ENCODE peak calls at places on chromosome 18, in four cellular contexts. W is Caco-2, Y is IMR-90, D is tibial artery. G is an unnamed sample.

GRCh38 chr18:9991021-9992000 is 77.5 kb downstream of the VAPA start:
- DNase-seq in W (no peak), Y (no peak), D (no peak), G (no peak)

GRCh38 chr18:14748496-14748895 is 524 bp downstream of the ANKRD30B start:
- DNase-seq in W (no peak), Y (no peak), D (no peak), G (no peak)

GRCh38 chr18:23924813-23925212 is 89.7 kb upstream of the TTC39C start:
- DNase-seq in W (no peak), Y (peak), D (no peak), G (peak)

GRCh38 chr18:63101811-63102210 is 217.8 kb downstream of the BCL2 start:
- DNase-seq in W (no peak), Y (no peak), D (no peak), G (no peak)

GRCh38 chr18:6509417-6510198 is 94.9 kb upstream of the L3MBTL4 start:
- DNase-seq in W (no peak), Y (no peak), D (no peak), G (peak)

GRCh38 chr18:45248240-45248903 is 366.9 kb upstream of the SLC14A2 start:
- DNase-seq in W (no peak), Y (peak), D (peak), G (peak)

GRCh38 chr18:44737623-44738022 is 56.9 kb downstream of the SETBP1 start:
- DNase-seq in W (no peak), Y (no peak), D (peak), G (no peak)

GRCh38 chr18:1047406-1047805 is 142.7 kb downstream of the ADCYAP1 start:
- DNase-seq in W (no peak), Y (no peak), D (no peak), G (no peak)

GRCh38 chr18:30358545-30358944 is 684.0 kb downstream of the DSC3 start:
- DNase-seq in W (no peak), Y (no peak), D (no peak), G (no peak)

GRCh38 chr18:49013961-49014604 is 63.3 kb upstream of the SMAD7 start:
- DNase-seq in W (no peak), Y (no peak), D (peak), G (no peak)

GRCh38 chr18:44696892-44697291 is 16.2 kb downstream of the SETBP1 start:
- DNase-seq in W (peak), Y (no peak), D (no peak), G (peak)

GRCh38 chr18:45920367-45920766 is 46.8 kb downstream of the EPG5 start:
- DNase-seq in W (no peak), Y (peak), D (peak), G (peak)

GRCh38 chr18:51765712-51766360 is 568.4 kb upstream of the MEX3C start:
- DNase-seq in W (no peak), Y (no peak), D (no peak), G (no peak)

GRCh38 chr18:37385846-37386435 is 179.7 kb downstream of the CELF4 start:
- DNase-seq in W (no peak), Y (peak), D (no peak), G (peak)

GRCh38 chr18:74005320-74006110 is 142.1 kb downstream of the FBXO15 start:
- DNase-seq in W (no peak), Y (no peak), D (no peak), G (no peak)

GRCh38 chr18:55376387-55376786 is 211.6 kb downstream of the TCF4 start:
- DNase-seq in W (no peak), Y (no peak), D (no peak), G (no peak)

GRCh38 chr18:74116628-74117554 is 30.7 kb downstream of the FBXO15 start:
- DNase-seq in W (no peak), Y (peak), D (no peak), G (peak)

GRCh38 chr18:45166341-45167108 is 448.8 kb upstream of the SLC14A2 start:
- DNase-seq in W (no peak), Y (peak), D (peak), G (no peak)

GRCh38 chr18:35950628-35950982 is 21.9 kb upstream of the RMP24 start:
- DNase-seq in W (no peak), Y (no peak), D (no peak), G (no peak)
- TF ChIP-seq CTCF in W (no peak), Y (no peak), D (no peak), G (no peak)

DNA sequence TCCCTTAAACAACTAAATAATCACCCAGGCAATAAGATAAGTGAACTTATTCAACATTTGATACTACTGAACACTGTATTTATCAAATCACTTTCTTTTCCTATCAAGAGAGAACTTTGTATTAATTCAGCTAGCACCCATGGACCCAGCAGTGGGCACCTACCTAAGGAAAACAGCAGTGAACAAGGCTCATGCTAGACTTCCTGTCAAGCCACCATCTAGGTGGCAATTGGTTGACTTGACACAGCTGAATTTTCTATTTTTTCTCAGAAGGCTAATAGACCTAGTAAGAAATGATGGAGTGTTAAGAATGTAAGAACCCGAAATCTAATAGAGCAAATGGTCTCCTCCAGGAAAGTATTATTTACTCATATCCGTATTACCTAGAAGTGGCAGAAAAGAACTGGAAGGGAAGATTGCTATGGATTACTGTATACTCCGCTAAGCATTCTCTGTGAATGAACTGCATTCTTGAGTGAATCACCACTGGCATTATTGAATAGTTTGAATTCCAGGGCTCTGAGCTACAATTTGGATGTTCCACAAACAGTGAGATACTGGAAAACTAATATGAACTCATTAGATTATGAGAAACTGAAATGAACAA is 988.2 kb upstream of the CDH2 start:
- DNase-seq in W (no peak), Y (peak), D (no peak), G (peak)
- H3K4me3 ChIP-seq in W (no peak), Y (no peak), D (no peak), G (no peak)

DNA sequence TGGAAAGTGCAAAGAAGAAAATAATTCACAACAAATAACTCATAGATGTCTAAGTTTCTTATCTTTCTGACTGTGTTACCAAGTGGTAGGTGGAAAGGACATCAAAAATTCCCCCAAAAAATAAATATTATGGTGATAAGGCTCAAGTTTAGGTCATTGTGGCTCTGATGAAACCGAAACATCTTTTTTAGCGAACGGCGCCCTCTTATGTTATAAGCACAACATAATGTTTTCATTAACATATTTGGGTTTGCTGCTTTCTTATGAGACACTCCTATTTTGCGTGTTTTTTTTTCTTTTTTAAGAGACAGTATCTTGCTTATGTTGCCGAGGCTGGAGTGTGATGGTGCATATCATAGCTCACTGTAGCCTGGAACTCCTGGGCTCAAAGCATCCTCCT is 38.6 kb upstream of the SLC35G4 start:
- DNase-seq in W (no peak), Y (peak), D (no peak), G (peak)
- TF ChIP-seq CTCF in W (no peak), Y (peak), D (no peak), G (peak)

GRCh38 chr18:57585421-57585820 is 1.1 kb downstream of the FECH start:
- DNase-seq in W (no peak), Y (peak), D (no peak), G (peak)
- H3K4me3 ChIP-seq in W (peak), Y (peak), D (peak), G (peak)

DNA sequence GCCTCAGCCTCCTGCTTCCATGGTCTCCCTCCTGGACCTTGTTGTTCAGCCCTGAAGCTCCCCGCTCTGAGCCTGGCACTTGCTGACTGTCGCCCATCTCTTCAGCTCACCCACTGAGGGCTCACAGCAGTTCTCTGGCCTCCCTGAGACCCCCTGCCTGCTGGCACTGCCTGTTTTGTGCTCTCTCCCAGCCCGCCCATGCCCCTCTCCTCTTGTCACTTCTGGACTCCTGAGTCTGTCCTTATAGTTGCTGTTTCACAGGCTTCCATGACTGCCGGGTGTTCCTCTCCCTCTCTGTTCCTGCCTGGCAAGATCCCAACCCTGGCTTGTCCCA is 110.5 kb downstream of the CEP192 start:
- DNase-seq in W (no peak), Y (no peak), D (no peak), G (no peak)
- TF ChIP-seq CTCF in W (no peak), Y (no peak), D (no peak), G (no peak)

GRCh38 chr18:8402237-8402636 is 207.0 kb upstream of the RAB12 start:
- DNase-seq in W (no peak), Y (no peak), D (no peak), G (no peak)
- H3K4me3 ChIP-seq in W (no peak), Y (no peak), D (no peak), G (no peak)

G was measured in cardiac muscle cell.